ENCODE peak calls at places on chromosomes 12 and 14, in seven cellular contexts. V is A549, W is stomach, L is uterus, B is body of pancreas, Z is T-helper 17 cell, R is Panc1. E is an unnamed sample. For H3K9me3, the result is how much of the 10 kb centered on the place peaks cover.

GRCh38 chr12:98399532-98399931 is 115.9 kb upstream of the TMPO start:
- DNase-seq in W (no peak), B (no peak), Z (peak), L (no peak), V (peak), R (no peak), E (no peak)

GRCh38 chr12:44835641-44836379 is 40.3 kb downstream of the NELL2 start:
- DNase-seq in B (no peak), Z (no peak), R (no peak), V (no peak), W (no peak), L (no peak), E (no peak)

GRCh38 chr12:31232361-31232965 is 93.5 kb downstream of the SINHCAF start:
- DNase-seq in V (no peak), R (no peak), L (no peak), W (no peak), Z (no peak), B (no peak), E (no peak)

GRCh38 chr12:16272222-16272621 is 5.3 kb downstream of the SLC15A5 start:
- DNase-seq in B (no peak), V (no peak), R (no peak), Z (no peak), W (no peak), L (no peak), E (no peak)

GRCh38 chr14:102694530-102695171 is 82.6 kb upstream of the TRAF3 start:
- DNase-seq in Z (no peak), R (peak), L (peak), B (peak), W (peak), V (peak), E (peak)

GRCh38 chr14:69493791-69494190 is 9.3 kb downstream of the PLEKHD1 start:
- DNase-seq in L (no peak), R (no peak), V (no peak), B (no peak), W (no peak), Z (no peak), E (no peak)

GRCh38 chr14:34987180-34987579 is 4.4 kb downstream of the SRP54 start:
- DNase-seq in R (no peak), W (no peak), Z (no peak), B (no peak), V (no peak), L (no peak), E (no peak)

GRCh38 chr14:30994681-30995620 is 30.5 kb upstream of the AP4S1 start:
- DNase-seq in R (no peak), B (no peak), L (no peak), Z (no peak), W (no peak), V (no peak), E (no peak)

GRCh38 chr14:35215110-35215872 is 76.9 kb upstream of the PSMA6 start:
- DNase-seq in R (no peak), L (no peak), Z (no peak), V (peak), B (no peak), W (no peak), E (no peak)

GRCh38 chr14:99545574-99545973 is 58.4 kb downstream of the CCDC85C start:
- DNase-seq in V (no peak), W (no peak), R (no peak), Z (no peak), B (no peak), L (no peak), E (no peak)

GRCh38 chr12:106648736-106649135 is 65.9 kb downstream of the RFX4 start:
- DNase-seq in R (no peak), B (no peak), W (no peak), L (no peak), Z (no peak), V (no peak), E (no peak)

GRCh38 chr14:85532981-85533820 is 3.3 kb downstream of the FLRT2 start:
- DNase-seq in Z (no peak), W (peak), R (no peak), B (peak), V (peak), L (peak), E (no peak)

GRCh38 chr14:61401461-61401860 is 80.1 kb downstream of the PRKCH start:
- DNase-seq in V (no peak), B (no peak), Z (no peak), W (no peak), L (no peak), R (no peak), E (no peak)

GRCh38 chr12:105109465-105110212 is 2.1 kb downstream of the WASHC4 start:
- DNase-seq in B (no peak), W (no peak), R (no peak), V (peak), Z (no peak), L (no peak), E (no peak)

GRCh38 chr14:74945852-74946658 is 9.3 kb downstream of the PGF start:
- DNase-seq in W (peak), R (no peak), B (peak), V (peak), Z (peak), L (peak), E (peak)

GRCh38 chr12:4215862-4216541 is 57.6 kb upstream of the CCND2 start:
- DNase-seq in V (no peak), Z (no peak), L (no peak), R (no peak), B (no peak), W (no peak), E (no peak)

GRCh38 chr14:82905762-82906161 is 1372.1 kb upstream of the SEL1L start:
- DNase-seq in R (no peak), L (no peak), B (no peak), V (no peak), W (no peak), Z (no peak), E (no peak)

GRCh38 chr12:34304546-34304945 is 282.2 kb downstream of the ALG10 start:
- DNase-seq in R (no peak), L (no peak), W (no peak), B (no peak), V (no peak), Z (no peak), E (no peak)
- H3K9me3 ChIP-seq in R (under half), L (under half), W (half or more), B (under half), V (under half), Z (under half), E (under half)

DNA sequence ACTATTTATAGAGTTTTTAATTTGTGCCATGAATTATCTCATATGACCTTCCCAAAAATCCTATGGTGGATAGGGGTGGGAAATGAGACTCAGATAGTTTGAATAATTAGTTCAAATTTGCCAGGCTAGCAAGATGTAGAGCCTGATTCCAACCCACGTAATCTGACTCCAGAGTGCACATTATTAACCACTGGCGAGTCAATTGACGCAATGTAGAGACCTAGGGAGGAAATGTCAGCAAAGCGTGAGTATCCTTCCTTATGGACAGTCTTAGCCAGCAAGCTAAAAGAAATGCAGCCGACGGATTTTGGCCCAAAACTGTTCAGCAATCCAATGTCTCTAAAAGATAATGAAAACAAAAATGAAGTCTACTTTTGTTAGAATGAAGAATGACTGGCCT is 193.3 kb upstream of the KRR1 start:
- DNase-seq in Z (no peak), B (no peak), W (no peak), L (no peak), R (no peak), V (no peak), E (no peak)
- H3K9me3 ChIP-seq in Z (under half), B (under half), W (under half), L (under half), R (under half), V (under half), E (under half)

GRCh38 chr14:100806386-100806785 is 19.5 kb upstream of the MEG3 start:
- DNase-seq in R (no peak), V (no peak), B (no peak), L (no peak), Z (no peak), W (no peak), E (no peak)
- H3K9me3 ChIP-seq in R (under half), V (under half), B (under half), L (under half), Z (under half), W (under half), E (under half)

DNA sequence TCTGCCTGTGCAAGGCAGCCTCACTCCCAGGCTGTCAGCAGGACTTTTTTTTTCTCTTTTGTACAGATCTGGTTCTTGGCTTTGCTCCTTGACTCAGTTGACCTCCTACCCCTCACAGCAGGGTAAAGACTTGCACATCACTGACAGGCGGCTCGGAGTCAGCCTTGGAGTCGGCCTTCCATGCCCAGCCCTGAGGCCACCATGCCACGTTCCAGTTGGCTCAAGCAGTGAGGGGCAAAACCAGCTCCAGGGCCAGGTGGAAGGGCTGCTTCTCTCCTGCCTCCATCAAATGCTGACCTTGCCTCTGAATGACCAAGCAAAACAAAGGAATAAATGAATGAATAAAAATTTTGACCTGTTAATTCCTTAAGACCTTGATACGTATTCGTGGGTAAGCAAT is 27.6 kb downstream of the JAG2 start:
- DNase-seq in R (no peak), W (no peak), Z (no peak), L (no peak), V (no peak), B (no peak), E (no peak)
- H3K9me3 ChIP-seq in R (under half), W (under half), Z (under half), L (under half), V (under half), B (under half), E (under half)

GRCh38 chr12:34343345-34343744 is 321.0 kb downstream of the ALG10 start:
- DNase-seq in B (no peak), Z (no peak), L (no peak), V (no peak), R (no peak), W (no peak), E (no peak)
- H3K9me3 ChIP-seq in B (under half), Z (under half), L (under half), V (under half), R (under half), W (half or more), E (under half)

DNA sequence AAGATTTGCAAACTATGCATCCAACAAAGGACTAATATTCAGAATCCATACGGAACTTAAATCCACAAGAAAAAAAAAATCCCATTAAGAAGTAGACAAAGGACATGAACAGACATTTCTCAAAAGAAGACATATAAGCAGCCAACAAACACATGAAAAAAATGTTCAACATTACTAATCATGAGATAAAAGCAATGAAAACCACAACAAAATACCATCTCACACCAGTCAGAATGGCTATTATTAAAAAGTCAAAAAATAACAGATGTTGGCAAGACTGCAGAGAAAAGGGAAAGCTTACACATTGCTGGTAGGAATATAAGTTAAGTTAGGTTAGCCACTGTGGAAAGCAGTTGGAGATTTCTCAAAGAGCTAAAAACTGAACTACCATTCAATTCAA is 16.2 kb downstream of the CDK17 start:
- DNase-seq in R (no peak), B (no peak), W (no peak), L (no peak), Z (no peak), V (no peak), E (no peak)
- H3K9me3 ChIP-seq in R (under half), B (under half), W (under half), L (under half), Z (under half), V (under half), E (under half)